ENCODE peak calls at places on chromosomes 6 and 20, in ten cellular contexts. U is heart right ventricle; N is Caco-2; D is NB4; T is upper lobe of right lung; W is A549; X is SK-N-SH; R is brain microvascular endothelial cell; O is AG04450; Q is activated CD8-positive, alpha-beta T cell treated with anti-CD3 and anti-CD28 coated beads for 36 hours. J is an unnamed sample.

GRCh38 chr6:30782425-30783014 is 38.2 kb upstream of the IER3 start:
- DNase-seq in N (no peak), O (no peak), D (no peak), Q (no peak), X (no peak), T (no peak), U (no peak), W (peak; percentile 33), R (no peak), J (peak; percentile 86)

GRCh38 chr6:3376064-3376463 is 80.8 kb downstream of the SLC22A23 start:
- DNase-seq in R (no peak), Q (no peak), X (no peak), N (no peak), D (no peak), O (no peak), U (no peak), W (no peak), T (no peak), J (no peak)

GRCh38 chr6:7727951-7728854 is 2.3 kb downstream of the BMP6 start:
- DNase-seq in X (peak; percentile 29), Q (peak; percentile 28), O (no peak), W (peak; percentile 34), R (no peak), N (peak; percentile 11), T (peak; percentile 69), D (peak; percentile 11), U (peak; percentile 33), J (no peak)

GRCh38 chr20:23652371-23652770 is 14.6 kb upstream of the CST3 start:
- DNase-seq in N (no peak), Q (no peak), U (no peak), D (no peak), O (no peak), R (peak; percentile 43), X (no peak), W (no peak), T (no peak), J (no peak)

GRCh38 chr6:108114861-108115597 is 40.5 kb upstream of the OSTM1 start:
- DNase-seq in X (peak; percentile 80), O (peak; percentile 8), W (no peak), Q (peak; percentile 53), N (no peak), R (peak; percentile 59), D (peak; percentile 85), T (peak; percentile 83), U (peak; percentile 68), J (no peak)

GRCh38 chr6:142740449-142740848 is 204.5 kb downstream of the HIVEP2 start:
- DNase-seq in R (no peak), D (no peak), Q (no peak), T (no peak), U (no peak), W (no peak), N (no peak), X (no peak), O (no peak), J (no peak)

GRCh38 chr6:170040906-170041305 is 250.0 kb downstream of the DLL1 start:
- DNase-seq in T (no peak), Q (no peak), O (no peak), U (no peak), N (no peak), X (no peak), W (no peak), D (no peak), R (no peak), J (no peak)

GRCh38 chr6:133241088-133241900 is at the start of gene EYA4:
- DNase-seq in N (no peak), X (peak; percentile 51), Q (no peak), R (no peak), U (peak; percentile 50), T (peak; percentile 58), O (no peak), W (peak; percentile 41), D (no peak), J (no peak)

GRCh38 chr6:157946865-157947532 is 34.7 kb upstream of the SYNJ2 start:
- DNase-seq in O (no peak), N (peak; percentile 33), U (no peak), T (no peak), D (peak; percentile 51), Q (peak; percentile 36), X (peak; percentile 40), R (no peak), W (no peak), J (no peak)

GRCh38 chr6:55918639-55919038 is 43.2 kb upstream of the BMP5 start:
- DNase-seq in X (no peak), W (no peak), T (no peak), N (no peak), R (peak; percentile 4), U (no peak), Q (no peak), O (no peak), D (no peak), J (peak; percentile 55)

GRCh38 chr6:32149577-32149845 is 2.2 kb downstream of the PRRT1 start:
- DNase-seq in D (no peak), W (no peak), N (no peak), U (no peak), O (no peak), X (no peak), T (no peak), R (no peak), Q (no peak), J (no peak)

GRCh38 chr6:32147401-32148132 is 4.2 kb downstream of the PRRT1 start:
- DNase-seq in W (no peak), Q (no peak), N (no peak), T (no peak), O (no peak), X (no peak), D (peak; percentile 31), R (no peak), U (no peak), J (no peak)

GRCh38 chr6:32148289-32148688 is 3.5 kb downstream of the PRRT1 start:
- DNase-seq in Q (peak; percentile 19), O (no peak), N (no peak), R (no peak), U (no peak), W (no peak), T (no peak), D (no peak), X (no peak), J (no peak)

GRCh38 chr6:32149932-32150920 is 1.5 kb downstream of the PRRT1 start:
- DNase-seq in D (no peak), T (no peak), U (no peak), X (no peak), Q (no peak), N (no peak), W (no peak), O (no peak), R (no peak), J (no peak)

GRCh38 chr6:32148722-32149576 is 2.8 kb downstream of the PRRT1 start:
- DNase-seq in W (no peak), D (no peak), T (peak; percentile 83), R (peak; percentile 33), O (no peak), U (peak; percentile 64), N (no peak), X (peak; percentile 65), Q (peak; percentile 87), J (no peak)
- TF ChIP-seq CTCF in W (no peak), D (no peak), T (no peak), R (peak; percentile 39), O (no peak), U (peak; percentile 20), N (no peak), X (no peak), Q (peak; percentile 57), J (no peak)

GRCh38 chr20:7989379-7989778 is 30.2 kb downstream of the TMX4 start:
- DNase-seq in N (no peak), U (no peak), O (no peak), D (no peak), W (no peak), X (no peak), Q (no peak), R (no peak), T (no peak), J (no peak)

GRCh38 chr20:7980332-7981046 is 39.1 kb downstream of the TMX4 start:
- DNase-seq in D (peak; percentile 70), R (peak; percentile 47), T (no peak), W (peak; percentile 70), X (peak; percentile 33), Q (peak; percentile 45), O (peak; percentile 24), N (peak; percentile 41), U (no peak), J (peak; percentile 7)

GRCh38 chr20:7981374-7981773 is 38.2 kb downstream of the TMX4 start:
- DNase-seq in R (no peak), Q (no peak), N (no peak), X (no peak), D (no peak), U (no peak), T (no peak), W (no peak), O (no peak), J (no peak)

GRCh38 chr20:7985916-7986315 is 33.6 kb downstream of the TMX4 start:
- DNase-seq in U (no peak), D (no peak), O (no peak), N (no peak), W (no peak), T (no peak), X (no peak), R (no peak), Q (no peak), J (no peak)

DNA sequence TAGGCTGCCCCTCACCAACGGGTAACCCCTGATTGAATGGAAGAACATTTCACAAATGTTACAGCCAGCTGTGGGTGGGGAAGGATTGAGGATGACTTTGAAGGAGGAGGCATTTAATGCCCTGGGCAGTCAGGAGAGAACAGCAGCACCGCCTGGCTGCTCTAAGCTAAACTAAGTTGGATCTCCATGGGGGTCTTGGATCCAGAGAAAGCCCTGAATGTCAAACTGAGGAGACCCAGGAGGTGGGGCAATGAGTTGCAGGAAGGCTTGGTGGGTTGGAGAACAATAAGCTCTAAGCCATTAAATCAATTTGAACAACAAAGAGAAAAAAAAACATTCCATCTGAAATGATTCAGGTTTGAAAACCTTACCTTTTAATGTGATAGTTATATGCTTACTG is 35.4 kb downstream of the TMX4 start:
- DNase-seq in N (no peak), O (no peak), W (no peak), R (no peak), D (no peak), U (no peak), T (no peak), X (no peak), Q (no peak), J (no peak)
- TF ChIP-seq CTCF in N (no peak), O (no peak), W (no peak), R (no peak), D (no peak), U (no peak), T (no peak), X (no peak), Q (no peak), J (no peak)

GRCh38 chr6:41071501-41071922 is 644 bp downstream of the OARD1 start:
- DNase-seq in X (no peak), U (peak; percentile 80), T (no peak), Q (no peak), O (no peak), N (no peak), D (no peak), W (peak; percentile 63), R (peak; percentile 6), J (no peak)
- TF ChIP-seq CTCF in X (no peak), U (no peak), T (no peak), Q (no peak), O (no peak), N (peak; percentile 27), D (no peak), W (no peak), R (peak; percentile 16), J (no peak)

DNA sequence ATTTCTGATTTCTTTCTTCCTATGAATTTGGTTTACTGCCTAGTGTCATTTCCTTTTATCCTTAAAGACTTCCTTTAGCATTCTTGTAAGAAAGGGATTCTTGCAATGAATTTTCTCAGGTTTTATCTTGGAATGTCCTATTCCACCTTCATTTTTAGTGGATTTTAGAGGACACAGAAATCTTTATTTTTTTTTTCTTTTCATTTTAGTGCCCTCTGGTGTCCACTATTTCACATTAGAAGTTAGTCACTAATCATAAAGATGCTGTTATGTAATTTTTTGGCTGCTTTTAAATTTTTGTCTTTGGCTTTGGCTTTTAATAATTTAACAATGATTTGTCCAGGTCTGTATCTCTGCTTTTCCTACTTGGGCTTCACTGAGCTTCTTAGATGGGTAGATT is 28.1 kb downstream of the LMBRD1 start:
- DNase-seq in W (no peak), D (no peak), T (no peak), R (no peak), N (no peak), X (no peak), U (no peak), O (no peak), Q (no peak), J (no peak)
- TF ChIP-seq CTCF in W (no peak), D (no peak), T (peak; percentile 6), R (peak; percentile 8), N (peak; percentile 7), X (peak; percentile 52), U (peak; percentile 13), O (peak; percentile 43), Q (peak; percentile 24), J (no peak)

J was measured in AG09309.